ENCODE peak calls at places on chromosomes 13 and 19, in eight cellular contexts. One of them, this sample, is unnamed.

GRCh38 chr13:33052446-33052845 is 36.2 kb downstream of the KL start:
- DNase-seq in lower leg skin: no peak
- DNase-seq in non-pigmented ciliary epithelial cell: no peak
- DNase-seq in pancreas: no peak
- DNase-seq in myocyte: peak
- DNase-seq in stimulated activated CD8-positive, alpha-beta memory T cell treated with anti-CD3 and anti-CD28 coated beads, Interleukin-15, amount 100 ng/mL, for 4 hours: no peak
- DNase-seq in IMR-90: peak
- DNase-seq in frontal cortex: no peak
- DNase-seq in this sample: no peak

GRCh38 chr19:12891553-12892021 is 627 bp downstream of the GCDH start:
- DNase-seq in stimulated activated CD8-positive, alpha-beta memory T cell treated with anti-CD3 and anti-CD28 coated beads, Interleukin-15, amount 100 ng/mL, for 4 hours: no peak
- DNase-seq in myocyte: no peak
- DNase-seq in lower leg skin: no peak
- DNase-seq in IMR-90: no peak
- DNase-seq in frontal cortex: no peak
- DNase-seq in pancreas: no peak
- DNase-seq in non-pigmented ciliary epithelial cell: no peak
- DNase-seq in this sample: no peak

GRCh38 chr13:30364876-30365275 is 57.4 kb upstream of the UBE2L5 start:
- DNase-seq in frontal cortex: no peak
- DNase-seq in myocyte: no peak
- DNase-seq in pancreas: no peak
- DNase-seq in non-pigmented ciliary epithelial cell: no peak
- DNase-seq in IMR-90: peak
- DNase-seq in stimulated activated CD8-positive, alpha-beta memory T cell treated with anti-CD3 and anti-CD28 coated beads, Interleukin-15, amount 100 ng/mL, for 4 hours: no peak
- DNase-seq in lower leg skin: peak
- DNase-seq in this sample: no peak

GRCh38 chr19:17289489-17289888 is 7.8 kb downstream of the ANKLE1 start:
- DNase-seq in IMR-90: peak
- DNase-seq in non-pigmented ciliary epithelial cell: peak
- DNase-seq in lower leg skin: no peak
- DNase-seq in frontal cortex: peak
- DNase-seq in stimulated activated CD8-positive, alpha-beta memory T cell treated with anti-CD3 and anti-CD28 coated beads, Interleukin-15, amount 100 ng/mL, for 4 hours: no peak
- DNase-seq in pancreas: peak
- DNase-seq in myocyte: peak
- DNase-seq in this sample: no peak

GRCh38 chr13:108220042-108220441 is 1.9 kb downstream of the ABHD13 start:
- DNase-seq in non-pigmented ciliary epithelial cell: no peak
- DNase-seq in pancreas: peak
- DNase-seq in IMR-90: no peak
- DNase-seq in frontal cortex: no peak
- DNase-seq in lower leg skin: no peak
- DNase-seq in stimulated activated CD8-positive, alpha-beta memory T cell treated with anti-CD3 and anti-CD28 coated beads, Interleukin-15, amount 100 ng/mL, for 4 hours: no peak
- DNase-seq in myocyte: no peak
- DNase-seq in this sample: no peak

GRCh38 chr19:34171539-34171876 is 796 bp upstream of the LSM14A start:
- DNase-seq in stimulated activated CD8-positive, alpha-beta memory T cell treated with anti-CD3 and anti-CD28 coated beads, Interleukin-15, amount 100 ng/mL, for 4 hours: peak
- DNase-seq in lower leg skin: no peak
- DNase-seq in IMR-90: peak
- DNase-seq in frontal cortex: peak
- DNase-seq in non-pigmented ciliary epithelial cell: peak
- DNase-seq in pancreas: no peak
- DNase-seq in myocyte: no peak
- DNase-seq in this sample: no peak

GRCh38 chr19:16197188-16197621 is 506 bp upstream of the AP1M1 start:
- DNase-seq in non-pigmented ciliary epithelial cell: peak
- DNase-seq in IMR-90: peak
- DNase-seq in lower leg skin: no peak
- DNase-seq in pancreas: no peak
- DNase-seq in frontal cortex: no peak
- DNase-seq in myocyte: peak
- DNase-seq in stimulated activated CD8-positive, alpha-beta memory T cell treated with anti-CD3 and anti-CD28 coated beads, Interleukin-15, amount 100 ng/mL, for 4 hours: no peak
- DNase-seq in this sample: no peak

GRCh38 chr13:97696921-97697320 is 256.6 kb upstream of the IPO5 start:
- DNase-seq in pancreas: no peak
- DNase-seq in non-pigmented ciliary epithelial cell: no peak
- DNase-seq in myocyte: no peak
- DNase-seq in stimulated activated CD8-positive, alpha-beta memory T cell treated with anti-CD3 and anti-CD28 coated beads, Interleukin-15, amount 100 ng/mL, for 4 hours: no peak
- DNase-seq in IMR-90: no peak
- DNase-seq in frontal cortex: no peak
- DNase-seq in lower leg skin: no peak
- DNase-seq in this sample: no peak

GRCh38 chr13:30037766-30038165 is 187.3 kb upstream of the UBL3 start:
- DNase-seq in myocyte: no peak
- DNase-seq in stimulated activated CD8-positive, alpha-beta memory T cell treated with anti-CD3 and anti-CD28 coated beads, Interleukin-15, amount 100 ng/mL, for 4 hours: no peak
- DNase-seq in frontal cortex: no peak
- DNase-seq in IMR-90: peak
- DNase-seq in lower leg skin: no peak
- DNase-seq in pancreas: no peak
- DNase-seq in non-pigmented ciliary epithelial cell: no peak
- DNase-seq in this sample: no peak

GRCh38 chr13:75495938-75496337 is 14.0 kb upstream of the TBC1D4 start:
- DNase-seq in frontal cortex: no peak
- DNase-seq in non-pigmented ciliary epithelial cell: peak
- DNase-seq in stimulated activated CD8-positive, alpha-beta memory T cell treated with anti-CD3 and anti-CD28 coated beads, Interleukin-15, amount 100 ng/mL, for 4 hours: no peak
- DNase-seq in IMR-90: peak
- DNase-seq in pancreas: no peak
- DNase-seq in myocyte: peak
- DNase-seq in lower leg skin: no peak
- DNase-seq in this sample: no peak

GRCh38 chr13:26372747-26373146 is 118.8 kb downstream of the CDK8 start:
- DNase-seq in IMR-90: no peak
- DNase-seq in stimulated activated CD8-positive, alpha-beta memory T cell treated with anti-CD3 and anti-CD28 coated beads, Interleukin-15, amount 100 ng/mL, for 4 hours: no peak
- DNase-seq in frontal cortex: no peak
- DNase-seq in non-pigmented ciliary epithelial cell: no peak
- DNase-seq in pancreas: no peak
- DNase-seq in lower leg skin: no peak
- DNase-seq in myocyte: no peak
- DNase-seq in this sample: no peak

GRCh38 chr19:35088514-35088913 is 27.1 kb upstream of the FXYD3 start:
- DNase-seq in stimulated activated CD8-positive, alpha-beta memory T cell treated with anti-CD3 and anti-CD28 coated beads, Interleukin-15, amount 100 ng/mL, for 4 hours: no peak
- DNase-seq in frontal cortex: no peak
- DNase-seq in lower leg skin: no peak
- DNase-seq in pancreas: no peak
- DNase-seq in myocyte: peak
- DNase-seq in IMR-90: peak
- DNase-seq in non-pigmented ciliary epithelial cell: peak
- DNase-seq in this sample: no peak

GRCh38 chr13:71021810-71022422 is 845.1 kb downstream of the DACH1 start:
- DNase-seq in non-pigmented ciliary epithelial cell: no peak
- DNase-seq in lower leg skin: no peak
- DNase-seq in stimulated activated CD8-positive, alpha-beta memory T cell treated with anti-CD3 and anti-CD28 coated beads, Interleukin-15, amount 100 ng/mL, for 4 hours: no peak
- DNase-seq in IMR-90: no peak
- DNase-seq in myocyte: no peak
- DNase-seq in frontal cortex: no peak
- DNase-seq in pancreas: no peak
- DNase-seq in this sample: no peak

GRCh38 chr13:43095771-43096719 is 72.7 kb downstream of the DNAJC15 start:
- DNase-seq in myocyte: no peak
- DNase-seq in frontal cortex: no peak
- DNase-seq in stimulated activated CD8-positive, alpha-beta memory T cell treated with anti-CD3 and anti-CD28 coated beads, Interleukin-15, amount 100 ng/mL, for 4 hours: no peak
- DNase-seq in pancreas: no peak
- DNase-seq in IMR-90: no peak
- DNase-seq in non-pigmented ciliary epithelial cell: no peak
- DNase-seq in lower leg skin: no peak
- DNase-seq in this sample: no peak

GRCh38 chr19:5804516-5805464 is at the start of gene NRTN:
- DNase-seq in lower leg skin: peak
- DNase-seq in frontal cortex: no peak
- DNase-seq in stimulated activated CD8-positive, alpha-beta memory T cell treated with anti-CD3 and anti-CD28 coated beads, Interleukin-15, amount 100 ng/mL, for 4 hours: no peak
- DNase-seq in non-pigmented ciliary epithelial cell: no peak
- DNase-seq in myocyte: no peak
- DNase-seq in pancreas: peak
- DNase-seq in IMR-90: no peak
- DNase-seq in this sample: no peak

GRCh38 chr13:45511310-45512147 is 46.8 kb downstream of the COG3 start:
- DNase-seq in IMR-90: peak
- DNase-seq in stimulated activated CD8-positive, alpha-beta memory T cell treated with anti-CD3 and anti-CD28 coated beads, Interleukin-15, amount 100 ng/mL, for 4 hours: no peak
- DNase-seq in non-pigmented ciliary epithelial cell: no peak
- DNase-seq in myocyte: peak
- DNase-seq in lower leg skin: no peak
- DNase-seq in frontal cortex: peak
- DNase-seq in pancreas: no peak
- DNase-seq in this sample: no peak

GRCh38 chr19:18070181-18070580 is 16.6 kb downstream of the IL12RB1 start:
- DNase-seq in non-pigmented ciliary epithelial cell: no peak
- DNase-seq in myocyte: no peak
- DNase-seq in frontal cortex: no peak
- DNase-seq in pancreas: no peak
- DNase-seq in stimulated activated CD8-positive, alpha-beta memory T cell treated with anti-CD3 and anti-CD28 coated beads, Interleukin-15, amount 100 ng/mL, for 4 hours: no peak
- DNase-seq in lower leg skin: no peak
- DNase-seq in IMR-90: no peak
- DNase-seq in this sample: no peak

This sample was measured in SIG-M5.